ENCODE peak calls at places on chromosome 12, in five cellular contexts. A, V, I, H and S are unnamed samples.

GRCh38 chr12:11321980-11322379 is 11.7 kb upstream of the PRB4 start:
- DNase-seq in A (no peak), V (no peak), I (no peak), H (no peak), S (no peak)

GRCh38 chr12:132503611-132504204 is 13.8 kb downstream of the FBRSL1 start:
- DNase-seq in A (no peak), V (no peak), I (no peak), H (no peak), S (no peak)

GRCh38 chr12:109741286-109741969 is 27.8 kb downstream of the FAM222A start:
- DNase-seq in A (no peak), V (no peak), I (no peak), H (no peak), S (no peak)

GRCh38 chr12:54419088-54419887 is at the start of gene ITGA5:
- DNase-seq in A (peak; percentile 69), V (no peak), I (peak; percentile 80), H (no peak), S (peak; percentile 90)

GRCh38 chr12:111359231-111359913 is 9.5 kb downstream of the PHETA1 start:
- DNase-seq in A (no peak), V (no peak), I (no peak), H (no peak), S (no peak)

GRCh38 chr12:132109741-132110140 is 34.4 kb downstream of the DDX51 start:
- DNase-seq in A (peak; percentile 24), V (no peak), I (no peak), H (no peak), S (no peak)

GRCh38 chr12:15227004-15227679 is 5.9 kb upstream of the RERG start:
- DNase-seq in A (peak; percentile 33), V (peak; percentile 42), I (peak; percentile 9), H (no peak), S (peak; percentile 61)

GRCh38 chr12:94150483-94151225 is 2.3 kb downstream of the PLXNC1 start:
- DNase-seq in A (no peak), V (no peak), I (no peak), H (no peak), S (no peak)

GRCh38 chr12:1781770-1782169 is 38.6 kb upstream of the LRTM2 start:
- DNase-seq in A (peak; percentile 80), V (peak; percentile 39), I (no peak), H (no peak), S (no peak)

GRCh38 chr12:26919216-26919555 is 18.6 kb downstream of the INTS13 start:
- DNase-seq in A (no peak), V (no peak), I (no peak), H (no peak), S (no peak)

GRCh38 chr12:106071686-106072085 is 67.1 kb downstream of the NUAK1 start:
- DNase-seq in A (peak; percentile 56), V (no peak), I (no peak), H (no peak), S (no peak)

GRCh38 chr12:106074706-106075392 is 63.9 kb downstream of the NUAK1 start:
- DNase-seq in A (peak; percentile 66), V (no peak), I (no peak), H (no peak), S (no peak)

GRCh38 chr12:106073179-106073578 is 65.6 kb downstream of the NUAK1 start:
- DNase-seq in A (no peak), V (no peak), I (no peak), H (no peak), S (no peak)

GRCh38 chr12:106072751-106073150 is 66.0 kb downstream of the NUAK1 start:
- DNase-seq in A (no peak), V (no peak), I (no peak), H (no peak), S (no peak)

GRCh38 chr12:106074361-106074705 is 64.4 kb downstream of the NUAK1 start:
- DNase-seq in A (no peak), V (no peak), I (no peak), H (no peak), S (no peak)
- TF ChIP-seq MAFK in A (no peak), V (no peak), I (no peak), H (no peak), S (no peak)

GRCh38 chr12:85626782-85627171 is 209.4 kb downstream of the RASSF9 start:
- DNase-seq in A (no peak), V (no peak), I (no peak), H (no peak), S (no peak)
- H3K27ac ChIP-seq in A (peak overlapping the region; percentile 71), V (no peak overlapping the region), I (no peak overlapping the region), H (no peak overlapping the region), S (peak overlapping the region; percentile 53)

GRCh38 chr12:124399622-124400021 is 104.7 kb downstream of the RFLNA start:
- DNase-seq in A (no peak), V (peak; percentile 18), I (peak; percentile 75), H (no peak), S (peak; percentile 69)
- TF ChIP-seq MAFK in A (no peak), V (no peak), I (no peak), H (no peak), S (no peak)

GRCh38 chr12:106098691-106099200 is 40.0 kb downstream of the NUAK1 start:
- DNase-seq in A (no peak), V (peak; percentile 92), I (no peak), H (no peak), S (no peak)

GRCh38 chr12:106096376-106096775 is 42.4 kb downstream of the NUAK1 start:
- DNase-seq in A (no peak), V (no peak), I (no peak), H (no peak), S (no peak)

GRCh38 chr12:106093246-106093645 is 45.5 kb downstream of the NUAK1 start:
- DNase-seq in A (no peak), V (no peak), I (no peak), H (no peak), S (no peak)

GRCh38 chr12:106094304-106094703 is 44.5 kb downstream of the NUAK1 start:
- DNase-seq in A (no peak), V (peak; percentile 71), I (no peak), H (no peak), S (no peak)

DNA sequence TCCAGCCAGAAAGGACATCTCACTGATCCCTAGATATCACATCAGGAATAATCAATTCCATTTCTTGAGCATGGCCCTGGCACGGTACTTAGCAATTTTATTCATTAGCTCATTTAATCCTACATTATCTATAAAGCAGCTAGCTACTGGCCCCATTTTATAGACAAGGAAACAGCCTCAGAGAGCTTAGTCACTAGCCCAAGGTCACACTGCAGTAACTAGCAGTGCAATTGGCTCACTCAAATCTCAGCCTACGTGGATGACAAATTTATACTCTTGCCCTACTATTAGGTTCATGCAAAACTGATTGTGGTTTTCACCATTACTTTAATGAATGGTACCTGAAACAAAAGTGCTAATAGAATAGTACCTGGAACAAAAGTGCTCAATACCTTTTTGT is 41.7 kb downstream of the NUAK1 start:
- DNase-seq in A (peak; percentile 35), V (no peak), I (no peak), H (no peak), S (no peak)
- H3K27ac ChIP-seq in A (no peak overlapping the region), V (no peak overlapping the region), I (no peak overlapping the region), H (no peak overlapping the region), S (peak overlapping the region; percentile 66)